ENCODE peak calls at places on chromosomes 6 and 20, in seven cellular contexts. W is GM03348, T is NCI-H1436, M is mesothelial cell of epicardium, G is A172, Z is sciatic nerve, N is A549. F is an unnamed sample.

GRCh38 chr20:25195962-25196700 is 619 bp downstream of the ENTPD6 start:
- DNase-seq in W (no peak), N (peak), M (peak), Z (no peak), G (peak), T (peak), F (no peak)

GRCh38 chr6:163951990-163952389 is 537.5 kb downstream of the QKI start:
- DNase-seq in Z (no peak), M (no peak), T (no peak), N (no peak), G (no peak), W (no peak), F (no peak)

GRCh38 chr6:1039191-1039590 is 272.7 kb upstream of the FOXQ1 start:
- DNase-seq in M (peak), G (no peak), N (no peak), Z (no peak), T (no peak), W (no peak), F (no peak)

GRCh38 chr6:44342052-44342451 is 398 bp upstream of the SPATS1 start:
- DNase-seq in Z (no peak), N (no peak), G (no peak), M (no peak), W (peak), T (peak), F (no peak)

GRCh38 chr6:71367763-71368162 is 79.2 kb downstream of the OGFRL1 start:
- DNase-seq in G (no peak), Z (no peak), M (no peak), N (no peak), T (no peak), W (no peak), F (no peak)

GRCh38 chr20:59948828-59949720 is 8.9 kb downstream of the FAM217B start:
- DNase-seq in T (peak), W (peak), M (no peak), Z (no peak), G (peak), N (peak), F (no peak)

GRCh38 chr6:142698751-142699150 is 246.2 kb downstream of the HIVEP2 start:
- DNase-seq in M (no peak), T (no peak), W (no peak), N (no peak), Z (no peak), G (no peak), F (no peak)

GRCh38 chr6:87731818-87732661 is 30.0 kb upstream of the AKIRIN2 start:
- DNase-seq in G (peak), T (peak), N (peak), M (peak), Z (peak), W (peak), F (peak)

GRCh38 chr6:136757150-136757549 is 35.1 kb downstream of the MAP3K5 start:
- DNase-seq in Z (no peak), G (no peak), N (peak), M (no peak), W (no peak), T (no peak), F (no peak)

GRCh38 chr6:102075539-102075938 is 682.0 kb downstream of the GRIK2 start:
- DNase-seq in M (no peak), N (peak), G (no peak), Z (no peak), W (peak), T (no peak), F (no peak)

F was measured in CD14-positive monocyte.